ENCODE peak calls at places on chromosomes 5 and 9, in nine cellular contexts. I is MM.1S, P is GM23248, K is GM23338, V is fibroblast of lung, T is astrocyte, A is neuronal stem cell, Z is neural progenitor cell, Q is PC-9. G is an unnamed sample.

GRCh38 chr9:35538361-35539234 is 48.7 kb downstream of the RUSC2 start:
- DNase-seq in I (no peak), P (peak; percentile 90), K (peak; percentile 86), V (peak; percentile 86), T (peak; percentile 82), A (peak; percentile 57), Z (peak; percentile 76), Q (no peak), G (peak; percentile 83)

GRCh38 chr5:12522116-12522515 is 617.9 kb upstream of the CTNND2 start:
- DNase-seq in I (no peak), P (no peak), K (no peak), V (no peak), T (peak; percentile 14), A (no peak), Z (no peak), Q (peak; percentile 17), G (no peak)

GRCh38 chr9:5095795-5096194 is 89.6 kb downstream of the INSL6 start:
- DNase-seq in I (no peak), P (no peak), K (peak; percentile 10), V (no peak), T (no peak), A (no peak), Z (no peak), Q (no peak), G (peak; percentile 33)

GRCh38 chr5:117701067-117701466 is 1126.4 kb upstream of the SEMA6A start:
- DNase-seq in I (no peak), P (no peak), K (no peak), V (peak; percentile 12), T (no peak), A (no peak), Z (no peak), Q (no peak), G (no peak)

GRCh38 chr5:15932066-15932465 is 247.5 kb downstream of the MARCHF11 start:
- DNase-seq in I (no peak), P (no peak), K (no peak), V (no peak), T (no peak), A (no peak), Z (no peak), Q (no peak), G (no peak)

GRCh38 chr5:112228672-112229071 is 190.4 kb downstream of the EPB41L4A start:
- DNase-seq in I (no peak), P (peak; percentile 53), K (peak; percentile 47), V (peak; percentile 25), T (peak; percentile 57), A (no peak), Z (no peak), Q (peak; percentile 91), G (peak; percentile 69)

GRCh38 chr9:119905706-119906105 is 536.5 kb upstream of the BRINP1 start:
- DNase-seq in I (no peak), P (peak; percentile 25), K (no peak), V (no peak), T (no peak), A (no peak), Z (no peak), Q (no peak), G (no peak)

GRCh38 chr9:124480621-124480981 is 26.6 kb downstream of the NR5A1 start:
- DNase-seq in I (peak; percentile 21), P (peak; percentile 48), K (peak; percentile 86), V (peak; percentile 13), T (no peak), A (no peak), Z (peak; percentile 83), Q (peak; percentile 20), G (peak; percentile 14)

GRCh38 chr5:39475055-39475454 is 50.3 kb upstream of the DAB2 start:
- DNase-seq in I (no peak), P (peak; percentile 68), K (no peak), V (no peak), T (no peak), A (no peak), Z (no peak), Q (no peak), G (no peak)

GRCh38 chr5:170303564-170303963 is 6.0 kb upstream of the LCP2 start:
- DNase-seq in I (peak; percentile 23), P (no peak), K (no peak), V (no peak), T (no peak), A (no peak), Z (no peak), Q (no peak), G (no peak)

GRCh38 chr5:153629496-153629895 is 139.0 kb downstream of the GRIA1 start:
- DNase-seq in I (no peak), P (no peak), K (no peak), V (peak; percentile 54), T (no peak), A (no peak), Z (no peak), Q (no peak), G (no peak)

GRCh38 chr5:151174612-151175101 is 17.1 kb upstream of the ANXA6 start:
- DNase-seq in I (no peak), P (peak; percentile 54), K (peak; percentile 66), V (peak; percentile 15), T (no peak), A (no peak), Z (no peak), Q (no peak), G (peak; percentile 18)

GRCh38 chr9:112971415-112971814 is 40.6 kb downstream of the ZNF883 start:
- DNase-seq in I (no peak), P (peak; percentile 53), K (peak; percentile 75), V (no peak), T (no peak), A (no peak), Z (peak; percentile 54), Q (peak; percentile 13), G (no peak)
- H3K36me3 ChIP-seq in I (no peaks in the 10 kb centered on the region), P (no peaks in the 10 kb centered on the region), K (no peaks in the 10 kb centered on the region), V (no peaks in the 10 kb centered on the region), T (no peaks in the 10 kb centered on the region), A (no peaks in the 10 kb centered on the region), Z (no peaks in the 10 kb centered on the region), Q (no peaks in the 10 kb centered on the region), G (no peaks in the 10 kb centered on the region)

GRCh38 chr5:147407094-147407681 is 102.7 kb downstream of the DPYSL3 start:
- DNase-seq in I (no peak), P (peak; percentile 15), K (no peak), V (peak; percentile 64), T (peak; percentile 91), A (no peak), Z (no peak), Q (no peak), G (no peak)

GRCh38 chr5:147400836-147401235 is 109.0 kb downstream of the DPYSL3 start:
- DNase-seq in I (no peak), P (peak; percentile 60), K (no peak), V (no peak), T (no peak), A (no peak), Z (no peak), Q (no peak), G (no peak)

GRCh38 chr5:147403659-147404640 is 105.9 kb downstream of the DPYSL3 start:
- DNase-seq in I (peak; percentile 91), P (peak; percentile 98), K (no peak), V (peak; percentile 99), T (peak; percentile 100), A (no peak), Z (no peak), Q (peak; percentile 11), G (peak; percentile 96)

GRCh38 chr5:147406636-147407035 is 103.2 kb downstream of the DPYSL3 start:
- DNase-seq in I (no peak), P (peak; percentile 48), K (no peak), V (no peak), T (no peak), A (no peak), Z (no peak), Q (no peak), G (no peak)

DNA sequence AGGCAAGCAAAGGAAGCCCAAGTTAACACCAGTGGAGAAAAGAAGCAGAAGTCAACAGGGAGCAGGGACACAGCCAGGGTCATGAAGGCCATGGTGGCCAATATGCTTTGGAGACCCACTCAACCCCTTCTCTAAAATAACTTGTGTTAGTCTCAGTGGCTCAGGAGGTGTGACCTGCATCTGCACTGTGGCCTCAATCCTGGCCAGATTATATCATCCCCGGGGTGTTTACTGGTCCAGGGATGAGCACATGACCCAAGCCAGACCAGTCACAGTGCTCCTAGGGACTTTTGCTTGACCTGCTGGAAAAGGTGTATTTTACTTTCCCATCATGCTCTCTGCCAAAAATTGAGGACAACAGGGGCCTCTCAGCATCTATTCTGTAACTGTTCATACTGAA is 105.2 kb downstream of the DPYSL3 start:
- DNase-seq in I (peak; percentile 31), P (peak; percentile 40), K (no peak), V (no peak), T (no peak), A (no peak), Z (no peak), Q (no peak), G (no peak)
- H2AFZ ChIP-seq in I (peak overlapping the region; percentile 59), P (peak overlapping the region; percentile 74), K (no peak overlapping the region), V (no peak overlapping the region), T (no peak overlapping the region), A (no peak overlapping the region), Z (no peak overlapping the region), Q (peak overlapping the region; percentile 58), G (no peak overlapping the region)

GRCh38 chr5:137199201-137199600 is 299.9 kb downstream of the SPOCK1 start:
- DNase-seq in I (no peak), P (no peak), K (no peak), V (no peak), T (peak; percentile 90), A (no peak), Z (no peak), Q (no peak), G (no peak)

GRCh38 chr5:137200906-137201305 is 298.2 kb downstream of the SPOCK1 start:
- DNase-seq in I (no peak), P (no peak), K (peak; percentile 62), V (no peak), T (no peak), A (peak; percentile 27), Z (peak; percentile 70), Q (no peak), G (no peak)

GRCh38 chr5:137201876-137202275 is 297.2 kb downstream of the SPOCK1 start:
- DNase-seq in I (no peak), P (peak; percentile 96), K (peak; percentile 47), V (no peak), T (peak; percentile 50), A (no peak), Z (no peak), Q (no peak), G (no peak)

GRCh38 chr5:137203011-137203632 is 296.0 kb downstream of the SPOCK1 start:
- DNase-seq in I (no peak), P (no peak), K (no peak), V (no peak), T (no peak), A (no peak), Z (no peak), Q (no peak), G (no peak)

DNA sequence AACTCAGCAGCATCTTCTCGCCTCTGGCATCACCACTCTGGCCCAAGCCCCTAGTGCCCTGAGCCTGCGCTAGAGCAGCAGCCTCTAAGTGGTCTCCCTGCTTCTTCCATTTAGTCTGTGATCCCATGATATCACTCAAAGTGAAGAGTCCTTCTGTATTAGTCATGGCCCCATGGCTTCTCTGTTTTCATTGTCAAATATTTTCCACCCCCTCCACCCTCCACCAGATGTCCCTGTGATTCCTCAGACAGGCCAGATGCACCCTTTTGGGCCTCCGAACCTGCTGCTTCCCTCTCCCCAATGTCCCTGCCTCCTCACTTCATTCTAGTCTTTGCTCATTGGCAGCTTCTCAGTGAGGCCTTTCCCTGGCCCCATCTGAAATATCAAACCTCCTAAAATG is 299.2 kb downstream of the SPOCK1 start:
- DNase-seq in I (no peak), P (peak; percentile 83), K (peak; percentile 21), V (no peak), T (peak; percentile 78), A (no peak), Z (no peak), Q (no peak), G (no peak)
- H3K36me3 ChIP-seq in I (no peaks in the 10 kb centered on the region), P (no peaks in the 10 kb centered on the region), K (no peaks in the 10 kb centered on the region), V (no peaks in the 10 kb centered on the region), T (no peaks in the 10 kb centered on the region), A (no peaks in the 10 kb centered on the region), Z (no peaks in the 10 kb centered on the region), Q (no peaks in the 10 kb centered on the region), G (no peaks in the 10 kb centered on the region)

GRCh38 chr9:99282406-99282805 is 60.3 kb downstream of the SEC61B start:
- DNase-seq in I (no peak), P (no peak), K (no peak), V (no peak), T (no peak), A (no peak), Z (no peak), Q (no peak), G (no peak)
- H2AFZ ChIP-seq in I (no peak overlapping the region), P (no peak overlapping the region), K (no peak overlapping the region), V (no peak overlapping the region), T (no peak overlapping the region), A (no peak overlapping the region), Z (no peak overlapping the region), Q (no peak overlapping the region), G (no peak overlapping the region)